ENCODE peak calls at places on chromosomes 12 and 14, in five cellular contexts. C, O, K, B and Z are unnamed samples.

GRCh38 chr12:53232641-53233538 is 881 bp upstream of the RARG start:
- DNase-seq in K (no peak), C (no peak), O (no peak), B (peak), Z (peak)

GRCh38 chr12:33588725-33589405 is 149.2 kb upstream of the SYT10 start:
- DNase-seq in B (no peak), O (no peak), C (no peak), K (no peak), Z (no peak)

GRCh38 chr12:95922231-95922630 is 20.2 kb downstream of the CCDC38 start:
- DNase-seq in O (no peak), C (no peak), B (no peak), K (no peak), Z (no peak)

GRCh38 chr14:32940066-32940651 is 1.5 kb downstream of the NPAS3 start:
- DNase-seq in K (no peak), B (no peak), O (no peak), C (peak), Z (no peak)

GRCh38 chr14:55031190-55031589 is 4.2 kb downstream of the SOCS4 start:
- DNase-seq in B (no peak), C (peak), K (no peak), O (no peak), Z (no peak)

GRCh38 chr12:15209782-15210181 is 11.4 kb downstream of the RERG start:
- DNase-seq in O (no peak), B (no peak), C (no peak), K (no peak), Z (no peak)

GRCh38 chr14:90409209-90409730 is 12.4 kb downstream of the CALM1 start:
- DNase-seq in O (no peak), K (no peak), C (peak), B (no peak), Z (no peak)

GRCh38 chr12:41681898-41682297 is 462.8 kb downstream of the GXYLT1 start:
- DNase-seq in C (no peak), O (no peak), K (no peak), B (no peak), Z (no peak)

GRCh38 chr14:61508526-61508925 is 186.8 kb upstream of the HIF1A start:
- DNase-seq in B (no peak), C (no peak), O (no peak), K (no peak), Z (no peak)

GRCh38 chr12:2112401-2112800 is 59.6 kb downstream of the CACNA1C start:
- DNase-seq in B (no peak), K (no peak), C (no peak), O (no peak), Z (no peak)

GRCh38 chr12:24864796-24865125 is 84.1 kb downstream of the BCAT1 start:
- DNase-seq in C (no peak), O (no peak), K (no peak), B (no peak), Z (no peak)

GRCh38 chr12:114746297-114747074 is 62.5 kb upstream of the TBX3 start:
- DNase-seq in B (no peak), K (no peak), O (no peak), C (no peak), Z (no peak)

GRCh38 chr12:15356831-15357456 is 34.6 kb downstream of the PTPRO start:
- DNase-seq in O (no peak), C (no peak), K (no peak), B (no peak), Z (no peak)

GRCh38 chr14:38065101-38065762 is 142.5 kb upstream of the SSTR1 start:
- DNase-seq in O (no peak), K (no peak), C (no peak), B (no peak), Z (no peak)

GRCh38 chr12:109706747-109707469 is 6.7 kb upstream of the FAM222A start:
- DNase-seq in O (no peak), K (no peak), C (no peak), B (no peak), Z (no peak)

GRCh38 chr14:62329427-62329826 is 567.2 kb downstream of the SNAPC1 start:
- DNase-seq in O (no peak), B (no peak), K (no peak), C (no peak), Z (no peak)

GRCh38 chr14:81172881-81173280 is 47.9 kb downstream of the GTF2A1 start:
- DNase-seq in O (no peak), K (no peak), C (no peak), B (no peak), Z (no peak)

GRCh38 chr14:96263347-96264199 is 7.6 kb downstream of the BDKRB1 start:
- DNase-seq in K (no peak), B (no peak), O (no peak), C (no peak), Z (no peak)

GRCh38 chr14:73457050-73457934 is 1.1 kb downstream of the NUMB start:
- DNase-seq in C (peak), B (peak), K (no peak), O (peak), Z (no peak)

GRCh38 chr12:77469614-77470333 is 360.9 kb upstream of the NAV3 start:
- DNase-seq in K (no peak), B (no peak), O (no peak), C (no peak), Z (no peak)

GRCh38 chr14:76761198-76761848 is at the start of gene VASH1:
- DNase-seq in C (peak), K (peak), B (peak), O (peak), Z (peak)
- TF ChIP-seq POLR2AphosphoS5 in C (peak), K (peak), B (peak), O (peak), Z (peak)

DNA sequence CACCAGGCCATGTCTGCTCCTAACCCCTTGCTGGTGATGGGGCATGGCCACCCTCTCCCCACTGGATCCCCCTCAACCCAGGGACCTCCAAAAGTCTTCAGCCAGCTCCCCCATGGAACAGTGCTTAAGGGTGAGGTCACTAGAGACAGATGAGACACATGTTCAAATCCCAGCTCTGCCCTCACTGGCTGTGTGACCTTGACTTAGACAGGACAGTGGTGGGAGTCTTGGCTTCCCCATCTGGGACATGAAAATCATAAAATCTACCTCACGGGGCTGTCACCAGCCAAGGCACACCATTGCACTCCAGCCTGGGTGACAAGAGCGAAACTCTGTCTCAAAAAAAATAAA is 10.9 kb downstream of the RHOF start:
- DNase-seq in C (no peak), B (no peak), O (no peak), K (no peak), Z (no peak)
- TF ChIP-seq POLR2AphosphoS5 in C (no peak), B (no peak), O (no peak), K (no peak), Z (no peak)

GRCh38 chr12:27460471-27460978 is 14.0 kb downstream of the SMCO2 start:
- DNase-seq in C (peak), O (no peak), K (no peak), B (no peak), Z (no peak)

GRCh38 chr12:27467641-27468040 is 21.1 kb downstream of the SMCO2 start:
- DNase-seq in K (no peak), B (no peak), O (no peak), C (no peak), Z (no peak)

GRCh38 chr12:27462851-27463250 is 16.3 kb downstream of the SMCO2 start:
- DNase-seq in K (no peak), B (no peak), C (peak), O (no peak), Z (no peak)

GRCh38 chr12:27462151-27462694 is 15.7 kb downstream of the SMCO2 start:
- DNase-seq in B (no peak), C (peak), O (no peak), K (no peak), Z (no peak)

GRCh38 chr12:27463826-27464554 is 17.5 kb downstream of the SMCO2 start:
- DNase-seq in B (no peak), K (no peak), O (no peak), C (no peak), Z (no peak)
- TF ChIP-seq POLR2AphosphoS5 in B (no peak), K (no peak), O (peak), C (no peak), Z (no peak)

GRCh38 chr12:130266751-130267150 is 70.9 kb upstream of the PIWIL1 start:
- DNase-seq in O (no peak), C (no peak), K (no peak), B (no peak), Z (no peak)

GRCh38 chr12:130263025-130263424 is 74.7 kb upstream of the PIWIL1 start:
- DNase-seq in K (no peak), O (no peak), B (no peak), C (no peak), Z (no peak)

GRCh38 chr12:130258863-130259262 is 78.8 kb upstream of the PIWIL1 start:
- DNase-seq in C (no peak), B (no peak), K (no peak), O (no peak), Z (peak)

DNA sequence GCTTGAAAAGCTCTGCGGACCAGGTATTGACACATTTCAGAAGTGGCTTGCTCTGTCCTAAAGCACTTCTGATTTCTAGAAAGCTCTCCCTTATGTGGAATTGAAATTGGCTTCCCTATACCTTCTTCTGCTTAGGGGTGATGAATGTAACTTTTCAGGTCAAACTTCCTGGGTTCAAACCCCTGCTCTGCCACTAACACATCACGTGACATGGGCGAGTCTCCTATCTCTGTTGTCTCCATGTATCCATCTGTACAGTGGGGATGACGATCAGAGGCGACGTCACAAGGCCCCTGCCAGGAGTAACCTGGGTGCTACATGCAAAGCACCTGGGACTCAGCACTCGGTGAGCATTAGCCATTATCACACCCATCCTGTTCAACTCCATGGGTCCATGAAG is 73.7 kb upstream of the PIWIL1 start:
- DNase-seq in C (no peak), O (no peak), K (no peak), B (no peak), Z (peak)
- TF ChIP-seq POLR2AphosphoS5 in C (no peak), O (no peak), K (no peak), B (no peak), Z (no peak)

DNA sequence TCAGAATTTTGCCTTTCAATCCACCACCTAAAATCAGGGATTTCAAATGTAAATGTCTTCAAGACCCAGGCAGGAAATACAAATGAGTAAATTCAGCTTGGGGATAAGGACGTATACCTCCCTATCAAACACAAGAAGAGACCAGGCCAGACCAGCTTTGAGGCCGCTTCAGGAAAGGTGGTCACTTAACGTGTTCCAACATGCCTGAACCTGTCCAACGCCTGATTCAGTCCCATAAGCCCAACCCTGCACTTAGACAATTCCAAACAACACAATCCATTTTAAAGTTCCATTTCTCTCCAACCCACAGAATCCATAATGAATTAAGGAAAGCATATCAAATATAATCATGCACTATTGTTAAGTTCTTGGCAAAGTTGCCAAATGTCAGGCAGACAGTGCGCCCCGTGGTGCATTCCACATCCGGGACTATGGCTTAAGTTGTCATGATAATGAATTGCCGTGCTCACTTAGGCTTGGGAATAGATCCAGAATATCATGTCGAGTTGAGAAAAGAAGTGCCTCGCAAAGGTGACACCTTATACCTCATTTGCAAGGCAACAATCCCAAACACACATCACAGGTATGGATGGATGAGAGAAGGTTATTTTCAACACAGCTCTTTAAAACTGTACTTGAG is 35.5 kb downstream of the CCDC60 start:
- DNase-seq in K (no peak), O (no peak), C (no peak), B (no peak), Z (no peak)
- TF ChIP-seq POLR2AphosphoS5 in K (no peak), O (no peak), C (no peak), B (peak), Z (no peak)